ENCODE peak calls at places on chromosomes 4 and X, in nine cellular contexts. P is dorsolateral prefrontal cortex; M is heart right ventricle; K is AG04449; X is epithelial cell of proximal tubule; O is foreskin fibroblast; Z is CD8-positive, alpha-beta T cell; S is lower leg skin; F is GM12864. C is an unnamed sample.

GRCh38 chr4:26044524-26044923 is 130.5 kb downstream of the SMIM20 start:
- DNase-seq in X (no peak), K (no peak), Z (no peak), P (no peak), S (no peak), M (no peak), F (no peak), O (no peak), C (no peak)

GRCh38 chr4:28886934-28887333 is 1833.2 kb upstream of the PCDH7 start:
- DNase-seq in M (no peak), P (no peak), K (no peak), S (no peak), F (no peak), O (no peak), X (no peak), Z (no peak), C (no peak)

GRCh38 chr4:1971456-1972200 is 37.1 kb downstream of the NELFA start:
- DNase-seq in K (no peak), X (no peak), O (no peak), Z (no peak), S (no peak), P (no peak), F (no peak), M (no peak), C (no peak)

GRCh38 chr4:137387924-137388323 is 144.4 kb downstream of the PCDH18 start:
- DNase-seq in M (no peak), S (no peak), X (no peak), Z (no peak), P (no peak), K (peak), O (peak), F (no peak), C (no peak)

GRCh38 chr4:71130827-71131603 is 137.6 kb downstream of the DCK start:
- DNase-seq in Z (no peak), M (no peak), P (no peak), X (peak), K (peak), S (no peak), F (no peak), O (peak), C (no peak)

GRCh38 chrX:78625292-78625909 is 33.7 kb downstream of the RTL3 start:
- DNase-seq in M (no peak), K (no peak), F (no peak), O (no peak), S (no peak), P (no peak), X (no peak), Z (no peak), C (no peak)

GRCh38 chrX:72057331-72057730 is 74.4 kb downstream of the RTL5 start:
- DNase-seq in Z (no peak), M (no peak), X (no peak), K (no peak), S (no peak), F (no peak), P (no peak), O (no peak), C (no peak)

GRCh38 chr4:77653162-77653758 is 47.6 kb downstream of the CXCL13 start:
- DNase-seq in M (no peak), F (no peak), O (no peak), Z (no peak), P (no peak), X (no peak), S (no peak), K (no peak), C (no peak)

GRCh38 chr4:133402616-133403015 is 253.5 kb downstream of the PCDH10 start:
- DNase-seq in F (no peak), M (no peak), K (no peak), S (no peak), Z (no peak), O (no peak), X (no peak), P (no peak), C (no peak)

GRCh38 chr4:36026348-36026747 is 218.0 kb downstream of the ARAP2 start:
- DNase-seq in Z (no peak), K (no peak), X (no peak), F (no peak), S (no peak), P (no peak), M (no peak), O (no peak), C (no peak)

GRCh38 chr4:36024901-36025610 is 219.3 kb downstream of the ARAP2 start:
- DNase-seq in O (no peak), S (no peak), X (no peak), M (no peak), Z (no peak), F (no peak), K (no peak), P (no peak), C (no peak)

DNA sequence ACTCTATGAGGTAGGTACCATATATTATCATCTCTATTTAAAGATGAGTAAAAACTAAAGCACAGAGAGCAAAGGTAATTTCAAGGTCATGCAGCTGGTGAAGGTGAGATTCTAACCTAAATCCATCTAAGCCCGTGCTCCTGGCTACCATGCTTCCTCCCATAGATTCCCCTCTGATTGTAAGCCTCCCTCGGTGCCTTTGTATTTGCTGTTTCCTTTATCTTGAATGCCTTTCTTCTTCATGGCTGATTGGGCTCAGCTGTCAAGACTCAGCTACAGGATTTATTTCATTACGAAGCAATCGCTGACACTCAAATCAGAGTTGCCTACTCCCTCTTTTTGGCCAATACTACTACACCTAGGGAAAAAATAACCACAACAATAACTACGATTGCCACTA is 217.1 kb downstream of the ARAP2 start:
- DNase-seq in M (no peak), O (no peak), P (no peak), X (no peak), Z (no peak), F (no peak), S (no peak), K (no peak), C (no peak)
- TF ChIP-seq CTCF in M (no peak), O (no peak), P (no peak), X (no peak), Z (no peak), F (no peak), S (no peak), K (no peak), C (no peak)

GRCh38 chr4:188423039-188423438 is 283.8 kb downstream of the TRIML1 start:
- DNase-seq in K (no peak), X (peak), Z (no peak), M (no peak), S (no peak), O (no peak), F (no peak), P (no peak), C (no peak)

GRCh38 chr4:188412499-188412898 is 273.3 kb downstream of the TRIML1 start:
- DNase-seq in K (no peak), O (no peak), Z (no peak), P (no peak), M (no peak), S (no peak), X (no peak), F (no peak), C (no peak)

GRCh38 chr4:188414441-188414840 is 275.2 kb downstream of the TRIML1 start:
- DNase-seq in P (no peak), K (no peak), M (no peak), X (no peak), S (no peak), Z (no peak), O (no peak), F (no peak), C (no peak)

GRCh38 chr4:188411805-188412204 is 272.6 kb downstream of the TRIML1 start:
- DNase-seq in X (no peak), M (no peak), P (no peak), O (no peak), S (no peak), Z (no peak), K (no peak), F (no peak), C (no peak)

DNA sequence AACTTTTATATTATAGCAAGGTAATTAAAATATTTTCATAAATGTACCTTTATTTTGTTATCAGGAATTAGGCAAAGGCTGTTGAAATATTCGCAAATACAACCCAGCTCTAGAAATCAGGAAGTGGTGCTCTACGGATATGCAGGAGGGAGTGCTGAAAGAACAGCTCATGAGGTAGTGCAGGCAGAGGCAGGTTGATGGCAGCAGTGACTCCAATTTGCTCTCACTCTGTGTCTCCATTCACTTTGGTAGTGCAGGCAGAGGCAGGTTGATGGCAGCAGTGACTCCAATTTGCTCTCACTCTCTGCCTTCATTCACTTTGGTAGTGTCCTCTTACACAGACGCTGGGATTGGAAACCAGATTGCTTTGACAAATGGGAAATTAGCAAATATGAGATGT is 277.9 kb downstream of the TRIML1 start:
- DNase-seq in O (no peak), F (no peak), M (no peak), P (no peak), X (no peak), K (no peak), Z (no peak), S (no peak), C (no peak)
- TF ChIP-seq CTCF in O (no peak), F (no peak), M (peak), P (no peak), X (peak), K (no peak), Z (no peak), S (no peak), C (no peak)

DNA sequence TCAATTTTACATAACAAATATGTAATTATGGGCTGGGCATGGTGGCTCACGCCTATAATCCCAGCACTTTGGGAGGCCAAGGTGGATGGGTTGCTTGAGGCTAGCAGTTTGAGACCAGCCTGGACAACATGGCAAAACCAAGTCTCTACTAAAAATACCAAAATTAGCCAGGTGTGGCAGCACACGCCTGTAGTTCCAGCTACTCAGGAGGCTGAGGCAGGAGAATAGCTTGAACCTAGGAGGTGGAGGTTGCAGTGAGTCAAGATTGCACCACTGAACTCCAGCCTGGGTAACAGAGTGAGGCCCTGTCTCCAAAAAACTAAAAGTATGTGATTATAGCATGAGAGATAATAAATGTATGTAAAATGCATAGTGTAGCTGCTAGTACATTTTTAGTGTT is 229.0 kb downstream of the PPARGC1A start:
- DNase-seq in X (no peak), O (no peak), K (no peak), M (no peak), F (no peak), S (no peak), P (no peak), Z (no peak), C (no peak)
- TF ChIP-seq CTCF in X (peak), O (no peak), K (no peak), M (no peak), F (peak), S (no peak), P (no peak), Z (no peak), C (no peak)

GRCh38 chrX:25070038-25070437 is 54.3 kb upstream of the ARX start:
- DNase-seq in S (no peak), K (no peak), P (no peak), F (no peak), Z (no peak), M (no peak), X (no peak), O (no peak), C (no peak)
- TF ChIP-seq CTCF in S (no peak), K (no peak), P (no peak), F (no peak), Z (no peak), M (no peak), X (no peak), O (no peak), C (no peak)

C was measured in GM20000.